ENCODE peak calls at places on chromosomes 3 and 15, in eight cellular contexts. One of them, this sample, is unnamed.

GRCh38 chr15:91919014-91919534 is 65.6 kb downstream of the SLCO3A1 start:
- DNase-seq in HFF-Myc: no peak
- DNase-seq in fibroblast of pulmonary artery: no peak
- DNase-seq in GM04504: no peak
- DNase-seq in non-pigmented ciliary epithelial cell: no peak
- DNase-seq in left colon: no peak
- DNase-seq in KBM-7: no peak
- DNase-seq in thoracic aorta: peak; percentile 50
- DNase-seq in this sample: no peak

GRCh38 chr15:79329186-79329611 is 18.3 kb downstream of the TMED3 start:
- DNase-seq in HFF-Myc: peak; percentile 27
- DNase-seq in fibroblast of pulmonary artery: peak; percentile 91
- DNase-seq in GM04504: peak; percentile 13
- DNase-seq in non-pigmented ciliary epithelial cell: peak; percentile 59
- DNase-seq in left colon: no peak
- DNase-seq in KBM-7: peak; percentile 33
- DNase-seq in thoracic aorta: no peak
- DNase-seq in this sample: peak; percentile 44

GRCh38 chr3:195384952-195385351 is 57.9 kb downstream of the ACAP2 start:
- DNase-seq in HFF-Myc: no peak
- DNase-seq in fibroblast of pulmonary artery: peak; percentile 11
- DNase-seq in GM04504: no peak
- DNase-seq in non-pigmented ciliary epithelial cell: no peak
- DNase-seq in left colon: no peak
- DNase-seq in KBM-7: no peak
- DNase-seq in thoracic aorta: no peak
- DNase-seq in this sample: no peak

GRCh38 chr15:101145362-101145761 is 106.5 kb downstream of the CHSY1 start:
- DNase-seq in HFF-Myc: no peak
- DNase-seq in fibroblast of pulmonary artery: no peak
- DNase-seq in GM04504: no peak
- DNase-seq in non-pigmented ciliary epithelial cell: no peak
- DNase-seq in left colon: no peak
- DNase-seq in KBM-7: no peak
- DNase-seq in thoracic aorta: no peak
- DNase-seq in this sample: no peak

GRCh38 chr3:126659915-126660886 is 5.3 kb upstream of the TXNRD3 start:
- DNase-seq in HFF-Myc: no peak
- DNase-seq in fibroblast of pulmonary artery: no peak
- DNase-seq in GM04504: no peak
- DNase-seq in non-pigmented ciliary epithelial cell: no peak
- DNase-seq in left colon: no peak
- DNase-seq in KBM-7: no peak
- DNase-seq in thoracic aorta: no peak
- DNase-seq in this sample: peak; percentile 45

GRCh38 chr3:46143951-46144473 is 64.1 kb downstream of the CCR1 start:
- DNase-seq in HFF-Myc: no peak
- DNase-seq in fibroblast of pulmonary artery: no peak
- DNase-seq in GM04504: no peak
- DNase-seq in non-pigmented ciliary epithelial cell: no peak
- DNase-seq in left colon: no peak
- DNase-seq in KBM-7: peak; percentile 32
- DNase-seq in thoracic aorta: no peak
- DNase-seq in this sample: no peak

GRCh38 chr15:69118089-69118488 is 42.3 kb upstream of the GLCE start:
- DNase-seq in HFF-Myc: no peak
- DNase-seq in fibroblast of pulmonary artery: peak; percentile 29
- DNase-seq in GM04504: no peak
- DNase-seq in non-pigmented ciliary epithelial cell: no peak
- DNase-seq in left colon: no peak
- DNase-seq in KBM-7: no peak
- DNase-seq in thoracic aorta: no peak
- DNase-seq in this sample: no peak

GRCh38 chr3:136120373-136121348 is 75.5 kb downstream of the MSL2 start:
- DNase-seq in HFF-Myc: no peak
- DNase-seq in fibroblast of pulmonary artery: peak; percentile 24
- DNase-seq in GM04504: no peak
- DNase-seq in non-pigmented ciliary epithelial cell: no peak
- DNase-seq in left colon: no peak
- DNase-seq in KBM-7: no peak
- DNase-seq in thoracic aorta: no peak
- DNase-seq in this sample: no peak

GRCh38 chr15:60101416-60101815 is 97.3 kb downstream of the FOXB1 start:
- DNase-seq in HFF-Myc: no peak
- DNase-seq in fibroblast of pulmonary artery: no peak
- DNase-seq in GM04504: no peak
- DNase-seq in non-pigmented ciliary epithelial cell: no peak
- DNase-seq in left colon: no peak
- DNase-seq in KBM-7: no peak
- DNase-seq in thoracic aorta: no peak
- DNase-seq in this sample: no peak

GRCh38 chr15:76169013-76169412 is 109.2 kb downstream of the TMEM266 start:
- DNase-seq in HFF-Myc: no peak
- DNase-seq in fibroblast of pulmonary artery: no peak
- DNase-seq in GM04504: no peak
- DNase-seq in non-pigmented ciliary epithelial cell: no peak
- DNase-seq in left colon: no peak
- DNase-seq in KBM-7: peak; percentile 42
- DNase-seq in thoracic aorta: no peak
- DNase-seq in this sample: no peak

GRCh38 chr15:74381481-74381880 is 14.0 kb upstream of the CYP11A1 start:
- DNase-seq in HFF-Myc: no peak
- DNase-seq in fibroblast of pulmonary artery: no peak
- DNase-seq in GM04504: no peak
- DNase-seq in non-pigmented ciliary epithelial cell: no peak
- DNase-seq in left colon: no peak
- DNase-seq in KBM-7: no peak
- DNase-seq in thoracic aorta: no peak
- DNase-seq in this sample: no peak

GRCh38 chr15:87597346-87598052 is 659.0 kb downstream of the NTRK3 start:
- DNase-seq in HFF-Myc: no peak
- DNase-seq in fibroblast of pulmonary artery: peak; percentile 22
- DNase-seq in GM04504: no peak
- DNase-seq in non-pigmented ciliary epithelial cell: no peak
- DNase-seq in left colon: no peak
- DNase-seq in KBM-7: no peak
- DNase-seq in thoracic aorta: no peak
- DNase-seq in this sample: no peak

GRCh38 chr15:96285306-96285705 is 45.2 kb upstream of the NR2F2 start:
- DNase-seq in HFF-Myc: peak; percentile 82
- DNase-seq in fibroblast of pulmonary artery: peak; percentile 63
- DNase-seq in GM04504: no peak
- DNase-seq in non-pigmented ciliary epithelial cell: peak; percentile 98
- DNase-seq in left colon: no peak
- DNase-seq in KBM-7: no peak
- DNase-seq in thoracic aorta: no peak
- DNase-seq in this sample: peak; percentile 66

GRCh38 chr3:113051222-113051804 is 60.5 kb downstream of the GTPBP8 start:
- DNase-seq in HFF-Myc: peak; percentile 73
- DNase-seq in fibroblast of pulmonary artery: peak; percentile 84
- DNase-seq in GM04504: peak; percentile 60
- DNase-seq in non-pigmented ciliary epithelial cell: peak; percentile 56
- DNase-seq in left colon: peak; percentile 84
- DNase-seq in KBM-7: peak; percentile 85
- DNase-seq in thoracic aorta: peak; percentile 61
- DNase-seq in this sample: peak; percentile 87

GRCh38 chr3:148330486-148330885 is 367.2 kb upstream of the AGTR1 start:
- DNase-seq in HFF-Myc: no peak
- DNase-seq in fibroblast of pulmonary artery: no peak
- DNase-seq in GM04504: no peak
- DNase-seq in non-pigmented ciliary epithelial cell: no peak
- DNase-seq in left colon: no peak
- DNase-seq in KBM-7: no peak
- DNase-seq in thoracic aorta: no peak
- DNase-seq in this sample: no peak

GRCh38 chr15:25512957-25513356 is 74.1 kb upstream of the UBE3A start:
- DNase-seq in HFF-Myc: no peak
- DNase-seq in fibroblast of pulmonary artery: no peak
- DNase-seq in GM04504: no peak
- DNase-seq in non-pigmented ciliary epithelial cell: no peak
- DNase-seq in left colon: no peak
- DNase-seq in KBM-7: no peak
- DNase-seq in thoracic aorta: no peak
- DNase-seq in this sample: no peak

GRCh38 chr3:122940628-122941086 is 86.9 kb downstream of the SEMA5B start:
- DNase-seq in HFF-Myc: no peak
- DNase-seq in fibroblast of pulmonary artery: peak; percentile 30
- DNase-seq in GM04504: no peak
- DNase-seq in non-pigmented ciliary epithelial cell: no peak
- DNase-seq in left colon: no peak
- DNase-seq in KBM-7: no peak
- DNase-seq in thoracic aorta: no peak
- DNase-seq in this sample: no peak

GRCh38 chr3:71581981-71582611 is 1.4 kb downstream of the FOXP1 start:
- DNase-seq in HFF-Myc: no peak
- DNase-seq in fibroblast of pulmonary artery: no peak
- DNase-seq in GM04504: no peak
- DNase-seq in non-pigmented ciliary epithelial cell: no peak
- DNase-seq in left colon: peak; percentile 67
- DNase-seq in KBM-7: peak; percentile 85
- DNase-seq in thoracic aorta: peak; percentile 38
- DNase-seq in this sample: no peak

GRCh38 chr3:52056521-52056967 is at the start of gene DUSP7:
- DNase-seq in HFF-Myc: no peak
- DNase-seq in fibroblast of pulmonary artery: peak; percentile 59
- DNase-seq in GM04504: no peak
- DNase-seq in non-pigmented ciliary epithelial cell: no peak
- DNase-seq in left colon: peak; percentile 81
- DNase-seq in KBM-7: peak; percentile 72
- DNase-seq in thoracic aorta: no peak
- DNase-seq in this sample: peak; percentile 82

GRCh38 chr15:50828610-50829206 is 63.2 kb upstream of the SPPL2A start:
- DNase-seq in HFF-Myc: peak; percentile 48
- DNase-seq in fibroblast of pulmonary artery: peak; percentile 90
- DNase-seq in GM04504: peak; percentile 90
- DNase-seq in non-pigmented ciliary epithelial cell: peak; percentile 76
- DNase-seq in left colon: no peak
- DNase-seq in KBM-7: peak; percentile 15
- DNase-seq in thoracic aorta: no peak
- DNase-seq in this sample: peak; percentile 93

GRCh38 chr3:182500294-182500693 is 293.0 kb upstream of the ATP11B start:
- DNase-seq in HFF-Myc: no peak
- DNase-seq in fibroblast of pulmonary artery: no peak
- DNase-seq in GM04504: no peak
- DNase-seq in non-pigmented ciliary epithelial cell: no peak
- DNase-seq in left colon: no peak
- DNase-seq in KBM-7: no peak
- DNase-seq in thoracic aorta: no peak
- DNase-seq in this sample: no peak

GRCh38 chr3:70476174-70476573 is 163.7 kb upstream of the MDFIC2 start:
- DNase-seq in HFF-Myc: no peak
- DNase-seq in fibroblast of pulmonary artery: no peak
- DNase-seq in GM04504: no peak
- DNase-seq in non-pigmented ciliary epithelial cell: no peak
- DNase-seq in left colon: no peak
- DNase-seq in KBM-7: no peak
- DNase-seq in thoracic aorta: no peak
- DNase-seq in this sample: no peak

GRCh38 chr3:39052613-39053012 is 797 bp downstream of the WDR48 start:
- DNase-seq in HFF-Myc: no peak
- DNase-seq in fibroblast of pulmonary artery: no peak
- DNase-seq in GM04504: no peak
- DNase-seq in non-pigmented ciliary epithelial cell: no peak
- DNase-seq in left colon: peak; percentile 14
- DNase-seq in KBM-7: no peak
- DNase-seq in thoracic aorta: no peak
- DNase-seq in this sample: no peak

GRCh38 chr3:172257638-172258400 is 190.4 kb downstream of the GHSR start:
- DNase-seq in HFF-Myc: no peak
- DNase-seq in fibroblast of pulmonary artery: peak; percentile 42
- DNase-seq in GM04504: no peak
- DNase-seq in non-pigmented ciliary epithelial cell: peak; percentile 70
- DNase-seq in left colon: no peak
- DNase-seq in KBM-7: no peak
- DNase-seq in thoracic aorta: no peak
- DNase-seq in this sample: no peak

GRCh38 chr3:33062814-33063346 is 34.1 kb downstream of the GLB1 start:
- DNase-seq in HFF-Myc: no peak
- DNase-seq in fibroblast of pulmonary artery: no peak
- DNase-seq in GM04504: no peak
- DNase-seq in non-pigmented ciliary epithelial cell: no peak
- DNase-seq in left colon: no peak
- DNase-seq in KBM-7: no peak
- DNase-seq in thoracic aorta: no peak
- DNase-seq in this sample: no peak

GRCh38 chr3:10464068-10464434 is 41.3 kb downstream of the ATP2B2 start:
- DNase-seq in HFF-Myc: no peak
- DNase-seq in fibroblast of pulmonary artery: no peak
- DNase-seq in GM04504: no peak
- DNase-seq in non-pigmented ciliary epithelial cell: no peak
- DNase-seq in left colon: no peak
- DNase-seq in KBM-7: no peak
- DNase-seq in thoracic aorta: no peak
- DNase-seq in this sample: no peak

GRCh38 chr3:167228135-167228534 is 152.0 kb downstream of the ZBBX start:
- DNase-seq in HFF-Myc: no peak
- DNase-seq in fibroblast of pulmonary artery: peak; percentile 0
- DNase-seq in GM04504: no peak
- DNase-seq in non-pigmented ciliary epithelial cell: peak; percentile 22
- DNase-seq in left colon: no peak
- DNase-seq in KBM-7: no peak
- DNase-seq in thoracic aorta: no peak
- DNase-seq in this sample: peak; percentile 36

GRCh38 chr3:97952872-97953271 is 19.4 kb downstream of the RIOX2 start:
- DNase-seq in HFF-Myc: no peak
- DNase-seq in fibroblast of pulmonary artery: no peak
- DNase-seq in GM04504: no peak
- DNase-seq in non-pigmented ciliary epithelial cell: no peak
- DNase-seq in left colon: no peak
- DNase-seq in KBM-7: no peak
- DNase-seq in thoracic aorta: no peak
- DNase-seq in this sample: no peak